ENCODE peak calls at places on chromosomes 1 and 21, in eight cellular contexts. F is DND-41, P is tibial artery, W is fibroblast of lung, R is endothelial cell of umbilical vein, J is HL-60, X is ovary, T is breast epithelium. U is an unnamed sample.
A peak's percentile ranks its signal among the peaks of the same experiment; 100 is the strongest.

GRCh38 chr1:40712997-40713396 is 21.5 kb downstream of the NFYC start:
- DNase-seq in F (no peak), P (no peak), W (no peak), R (peak; percentile 31), J (peak; percentile 71), X (no peak), T (no peak), U (no peak)

GRCh38 chr1:172883387-172883791 is 167.4 kb downstream of the TNFSF18 start:
- DNase-seq in F (no peak), P (no peak), W (no peak), R (peak; percentile 73), J (no peak), X (no peak), T (no peak), U (no peak)

GRCh38 chr1:7410156-7410555 is 360.9 kb upstream of the VAMP3 start:
- DNase-seq in F (no peak), P (peak; percentile 24), W (no peak), R (no peak), J (no peak), X (no peak), T (no peak), U (no peak)

GRCh38 chr21:42038826-42039425 is 28.8 kb upstream of the ZBTB21 start:
- DNase-seq in F (no peak), P (no peak), W (peak; percentile 90), R (no peak), J (no peak), X (no peak), T (no peak), U (peak; percentile 85)

GRCh38 chr1:2821970-2822620 is 20.6 kb upstream of the TTC34 start:
- DNase-seq in F (peak; percentile 41), P (peak; percentile 73), W (no peak), R (no peak), J (no peak), X (peak; percentile 47), T (no peak), U (no peak)

GRCh38 chr1:37391181-37391949 is 83.0 kb upstream of the ZC3H12A start:
- DNase-seq in F (no peak), P (no peak), W (no peak), R (no peak), J (no peak), X (no peak), T (no peak), U (no peak)

GRCh38 chr21:42346866-42347600 is 3.8 kb downstream of the TFF2 start:
- DNase-seq in F (no peak), P (no peak), W (no peak), R (no peak), J (no peak), X (no peak), T (no peak), U (no peak)

GRCh38 chr1:104195395-104195794 is 445.7 kb downstream of the AMY1C start:
- DNase-seq in F (no peak), P (no peak), W (no peak), R (no peak), J (no peak), X (no peak), T (no peak), U (no peak)

GRCh38 chr21:25385912-25386474 is 221.3 kb downstream of the MRPL39 start:
- DNase-seq in F (no peak), P (no peak), W (peak; percentile 78), R (peak; percentile 50), J (no peak), X (no peak), T (no peak), U (peak; percentile 71)

GRCh38 chr1:24506706-24507422 is 4.2 kb downstream of the RCAN3 start:
- DNase-seq in F (no peak), P (no peak), W (no peak), R (no peak), J (no peak), X (no peak), T (no peak), U (no peak)

GRCh38 chr1:156667610-156667967 is 9.6 kb downstream of the NES start:
- DNase-seq in F (no peak), P (no peak), W (peak; percentile 51), R (no peak), J (no peak), X (no peak), T (no peak), U (peak; percentile 66)

GRCh38 chr1:10785855-10786638 is 10.4 kb downstream of the CASZ1 start:
- DNase-seq in F (no peak), P (no peak), W (no peak), R (no peak), J (no peak), X (no peak), T (no peak), U (no peak)

GRCh38 chr1:54273092-54273836 is 73.3 kb downstream of the MRPL37 start:
- DNase-seq in F (no peak), P (peak; percentile 97), W (peak; percentile 96), R (peak; percentile 82), J (no peak), X (peak; percentile 85), T (no peak), U (peak; percentile 89)

GRCh38 chr1:47406966-47407365 is 9.1 kb upstream of the FOXE3 start:
- DNase-seq in F (no peak), P (no peak), W (no peak), R (no peak), J (no peak), X (no peak), T (no peak), U (no peak)

GRCh38 chr1:95021794-95022193 is 51.0 kb downstream of the ALG14 start:
- DNase-seq in F (no peak), P (no peak), W (no peak), R (peak; percentile 65), J (no peak), X (no peak), T (no peak), U (no peak)

GRCh38 chr1:19622204-19622603 is 21.9 kb upstream of the NBL1 start:
- DNase-seq in F (no peak), P (no peak), W (peak; percentile 39), R (no peak), J (no peak), X (no peak), T (no peak), U (no peak)

GRCh38 chr1:7644906-7645750 is 126.0 kb upstream of the VAMP3 start:
- DNase-seq in F (no peak), P (no peak), W (no peak), R (peak; percentile 45), J (no peak), X (no peak), T (no peak), U (no peak)

GRCh38 chr1:9317591-9318331 is 25.1 kb downstream of the SPSB1 start:
- DNase-seq in F (no peak), P (no peak), W (peak; percentile 37), R (peak; percentile 83), J (no peak), X (peak; percentile 80), T (peak; percentile 53), U (no peak)

GRCh38 chr1:206551296-206551984 is 44.1 kb downstream of the RASSF5 start:
- DNase-seq in F (no peak), P (no peak), W (no peak), R (no peak), J (no peak), X (no peak), T (no peak), U (no peak)

GRCh38 chr1:178530520-178530919 is 17.6 kb downstream of the TEX35 start:
- DNase-seq in F (no peak), P (no peak), W (peak; percentile 18), R (no peak), J (no peak), X (no peak), T (no peak), U (no peak)

GRCh38 chr1:159334797-159335196 is 32.7 kb downstream of the FCER1A start:
- DNase-seq in F (peak; percentile 10), P (no peak), W (no peak), R (no peak), J (no peak), X (no peak), T (no peak), U (no peak)

GRCh38 chr1:159339517-159339916 is 37.4 kb downstream of the FCER1A start:
- DNase-seq in F (no peak), P (no peak), W (no peak), R (no peak), J (no peak), X (no peak), T (no peak), U (no peak)

GRCh38 chr1:159341736-159342135 is 39.6 kb downstream of the FCER1A start:
- DNase-seq in F (no peak), P (no peak), W (no peak), R (no peak), J (no peak), X (no peak), T (no peak), U (no peak)

GRCh38 chr1:159338018-159338417 is 35.9 kb downstream of the FCER1A start:
- DNase-seq in F (no peak), P (no peak), W (no peak), R (no peak), J (no peak), X (no peak), T (no peak), U (no peak)
- H3K4me3 ChIP-seq in F (no peak overlapping the region), P (no peak overlapping the region), W (no peak overlapping the region), R (no peak overlapping the region), J (no peak overlapping the region), X (no peak overlapping the region), T (no peak overlapping the region), U (no peak overlapping the region)

GRCh38 chr1:80218112-80218511 is 1211.6 kb upstream of the ADGRL4 start:
- DNase-seq in F (no peak), P (no peak), W (peak; percentile 75), R (peak; percentile 51), J (no peak), X (no peak), T (no peak), U (peak; percentile 84)
- TF ChIP-seq CTCF in F (peak; percentile 41), P (no peak), W (peak; percentile 50), R (peak; percentile 43), J (peak; percentile 24), X (no peak), T (peak; percentile 27), U (peak; percentile 59)

GRCh38 chr1:201115390-201115937 is 3.2 kb upstream of the CACNA1S start:
- DNase-seq in F (no peak), P (no peak), W (no peak), R (no peak), J (no peak), X (no peak), T (no peak), U (no peak)
- H3K4me3 ChIP-seq in F (no peak overlapping the region), P (peak overlapping the region; percentile 60), W (no peak overlapping the region), R (no peak overlapping the region), J (no peak overlapping the region), X (no peak overlapping the region), T (no peak overlapping the region), U (no peak overlapping the region)

DNA sequence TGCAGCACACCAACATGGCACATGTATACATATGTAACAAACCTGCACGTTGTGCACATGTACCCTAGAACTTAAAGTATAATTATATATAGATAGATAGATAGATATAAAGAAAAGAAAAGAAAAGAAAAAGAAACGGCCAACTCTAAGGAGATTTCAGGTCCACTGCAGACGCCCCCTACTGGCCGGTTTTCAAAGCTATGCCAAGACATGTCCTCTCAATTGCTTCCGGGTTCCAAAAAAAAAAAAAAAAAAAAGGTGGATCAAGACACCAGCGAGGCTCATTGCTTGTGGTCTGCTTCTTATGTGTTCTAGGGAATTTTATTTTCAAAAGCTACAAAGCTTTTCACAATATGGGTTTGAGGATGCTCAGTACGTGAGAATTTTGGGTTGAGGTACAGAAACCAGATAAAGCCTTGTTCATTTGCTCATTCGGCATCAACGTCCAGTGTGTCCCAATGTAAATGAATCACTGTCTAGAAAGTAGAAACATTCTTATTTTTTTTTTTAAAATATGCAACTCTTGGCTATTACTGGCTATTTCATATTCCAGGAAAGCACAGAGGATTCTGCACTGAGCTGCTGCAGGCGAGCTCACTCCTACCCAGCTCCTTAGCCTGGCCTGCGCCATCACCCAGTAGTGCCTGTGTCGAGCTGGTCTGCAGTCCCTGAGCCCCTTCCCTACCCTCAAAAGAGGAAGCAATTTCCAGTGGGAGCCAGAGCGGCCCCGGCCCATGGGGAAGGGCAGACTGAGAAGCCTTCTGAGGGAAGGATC is 643.0 kb downstream of the KIF26B start:
- DNase-seq in F (peak; percentile 22), P (no peak), W (no peak), R (no peak), J (peak; percentile 44), X (no peak), T (no peak), U (no peak)
- TF ChIP-seq CTCF in F (peak; percentile 42), P (no peak), W (peak; percentile 39), R (peak; percentile 24), J (peak; percentile 3), X (no peak), T (no peak), U (peak; percentile 29)